ENCODE peak calls at places on chromosomes 13 and 19, in four cellular contexts. V is stimulated activated CD8-positive, alpha-beta memory T cell treated with anti-CD3 and anti-CD28 coated beads, Interleukin-12 subunit alpha, Interleukin-12 subunit beta, amount 100 ng/mL, for 4 hours; Q is pancreas; Z is HT1080. D is an unnamed sample.

GRCh38 chr19:41588497-41589209 is 12.7 kb downstream of the CEACAM21 start:
- DNase-seq in V (no peak), Q (no peak), Z (no peak), D (peak)

GRCh38 chr13:36965767-36966166 is 33.4 kb downstream of the ALG5 start:
- DNase-seq in V (no peak), Q (no peak), Z (peak), D (peak)

GRCh38 chr13:31797154-31797775 is 57.9 kb downstream of the RXFP2 start:
- DNase-seq in V (no peak), Q (no peak), Z (peak), D (peak)

GRCh38 chr19:10503002-10503789 is at the start of gene KEAP1:
- DNase-seq in V (no peak), Q (no peak), Z (peak), D (peak)

GRCh38 chr13:43085545-43085944 is 62.2 kb downstream of the DNAJC15 start:
- DNase-seq in V (no peak), Q (no peak), Z (peak), D (peak)

GRCh38 chr13:94419304-94419943 is 60.1 kb downstream of the DCT start:
- DNase-seq in V (no peak), Q (no peak), Z (peak), D (peak)

GRCh38 chr13:79413521-79413920 is 7.5 kb upstream of the RBM26 start:
- DNase-seq in V (no peak), Q (no peak), Z (no peak), D (no peak)

GRCh38 chr13:110723598-110723997 is 10.1 kb downstream of the ING1 start:
- DNase-seq in V (no peak), Q (no peak), Z (no peak), D (no peak)

GRCh38 chr13:64423467-64423866 is 2806.7 kb downstream of the PCDH9 start:
- DNase-seq in V (no peak), Q (no peak), Z (no peak), D (no peak)

GRCh38 chr19:8022275-8022674 is 16.8 kb upstream of the ELAVL1 start:
- DNase-seq in V (no peak), Q (no peak), Z (no peak), D (no peak)

GRCh38 chr19:41376241-41376997 is at the start of gene TMEM91:
- DNase-seq in V (no peak), Q (peak), Z (no peak), D (no peak)

GRCh38 chr19:37997911-37998344 is 90.9 kb downstream of the SIPA1L3 start:
- DNase-seq in V (no peak), Q (no peak), Z (peak), D (peak)

GRCh38 chr13:113643593-113643992 is 14.4 kb downstream of the ATP4B start:
- DNase-seq in V (no peak), Q (no peak), Z (no peak), D (no peak)

GRCh38 chr13:114324334-114324733 is 10.0 kb downstream of the CHAMP1 start:
- DNase-seq in V (no peak), Q (no peak), Z (no peak), D (no peak)

GRCh38 chr19:1237754-1238372 is at the start of gene CBARP:
- DNase-seq in V (no peak), Q (no peak), Z (no peak), D (peak)

GRCh38 chr19:58477130-58477529 is 978 bp downstream of the ZNF446 start:
- DNase-seq in V (no peak), Q (no peak), Z (no peak), D (no peak)

GRCh38 chr19:55461974-55462628 is 659 bp upstream of the ISOC2 start:
- DNase-seq in V (no peak), Q (peak), Z (no peak), D (peak)

GRCh38 chr13:95067303-95067702 is 233.9 kb downstream of the ABCC4 start:
- DNase-seq in V (no peak), Q (no peak), Z (peak), D (peak)

GRCh38 chr13:92896842-92897241 is 329.8 kb upstream of the GPC6 start:
- DNase-seq in V (no peak), Q (no peak), Z (peak), D (peak)

GRCh38 chr13:31997641-31998040 is 33.9 kb upstream of the FRY start:
- DNase-seq in V (no peak), Q (no peak), Z (no peak), D (no peak)

GRCh38 chr13:51721485-51721884 is 82.5 kb downstream of the DHRS12 start:
- DNase-seq in V (no peak), Q (peak), Z (no peak), D (no peak)

GRCh38 chr19:13868663-13869062 is 8.3 kb upstream of the NANOS3 start:
- DNase-seq in V (no peak), Q (no peak), Z (no peak), D (no peak)

GRCh38 chr19:46481947-46482346 is 10.6 kb upstream of the PNMA8A start:
- DNase-seq in V (no peak), Q (no peak), Z (no peak), D (no peak)

GRCh38 chr19:38736413-38737280 is 7.6 kb downstream of the CAPN12 start:
- DNase-seq in V (no peak), Q (peak), Z (no peak), D (peak)

GRCh38 chr13:114058051-114058867 is 74.2 kb downstream of the RASA3 start:
- DNase-seq in V (no peak), Q (no peak), Z (no peak), D (no peak)

GRCh38 chr19:54873990-54874389 is at the start of gene FCAR:
- DNase-seq in V (no peak), Q (no peak), Z (no peak), D (no peak)

GRCh38 chr19:1408300-1409203 is 1.2 kb downstream of the DAZAP1 start:
- DNase-seq in V (peak), Q (peak), Z (no peak), D (peak)

GRCh38 chr19:47107201-47107952 is 6.2 kb downstream of the ZC3H4 start:
- DNase-seq in V (no peak), Q (no peak), Z (peak), D (peak)

GRCh38 chr13:60617863-60618733 is 221.1 kb downstream of the TDRD3 start:
- DNase-seq in V (no peak), Q (no peak), Z (peak), D (peak)

GRCh38 chr13:99278199-99278598 is 20.0 kb upstream of the GPR18 start:
- DNase-seq in V (no peak), Q (no peak), Z (no peak), D (no peak)

GRCh38 chr19:58500242-58500641 is 11.6 kb downstream of the SLC27A5 start:
- DNase-seq in V (no peak), Q (no peak), Z (no peak), D (no peak)

GRCh38 chr19:48064509-48064908 is 20.6 kb upstream of the CABP5 start:
- DNase-seq in V (no peak), Q (no peak), Z (peak), D (no peak)

GRCh38 chr13:101025519-101025918 is 350.9 kb upstream of the TMTC4 start:
- DNase-seq in V (no peak), Q (no peak), Z (no peak), D (peak)

GRCh38 chr19:2345794-2346663 is 14.0 kb upstream of the TMPRSS9 start:
- DNase-seq in V (no peak), Q (peak), Z (no peak), D (no peak)